ENCODE peak calls at places on chromosomes 5 and 9, in five cellular contexts. R is A549, K is GM12878, G is GM23338, P is K562. H is an unnamed sample.

GRCh38 chr5:113031132-113031531 is 54.5 kb downstream of the DCP2 start:
- DNase-seq in P (no peak), G (peak), R (no peak), K (no peak), H (no peak)

GRCh38 chr5:151880304-151880703 is 44.3 kb downstream of the GLRA1 start:
- DNase-seq in K (no peak), G (no peak), R (no peak), P (no peak), H (no peak)

GRCh38 chr5:83718195-83718825 is 2.3 kb downstream of the HAPLN1 start:
- DNase-seq in P (peak), R (peak), G (peak), K (no peak), H (peak)

GRCh38 chr9:90044710-90045151 is 439.9 kb downstream of the GADD45G start:
- DNase-seq in G (no peak), K (no peak), R (peak), P (no peak), H (peak)

GRCh38 chr5:111703662-111704061 is 53.3 kb downstream of the NREP start:
- DNase-seq in G (no peak), P (no peak), K (peak), R (no peak), H (no peak)

GRCh38 chr9:11871832-11872231 is 821.4 kb upstream of the TYRP1 start:
- DNase-seq in G (no peak), R (no peak), P (no peak), K (no peak), H (no peak)

GRCh38 chr9:129994947-129995346 is 48.0 kb downstream of the FNBP1 start:
- DNase-seq in K (no peak), R (no peak), P (no peak), G (no peak), H (no peak)

GRCh38 chr9:74463825-74464224 is 33.3 kb upstream of the RORB start:
- DNase-seq in P (no peak), K (no peak), R (no peak), G (no peak), H (peak)

GRCh38 chr5:38715671-38716070 is 130.1 kb upstream of the OSMR start:
- DNase-seq in K (no peak), G (no peak), R (no peak), P (no peak), H (peak)

GRCh38 chr5:127758884-127759283 is 55.7 kb downstream of the CCDC192 start:
- DNase-seq in K (no peak), R (no peak), G (no peak), P (no peak), H (no peak)

GRCh38 chr5:148961261-148962199 is 101.3 kb downstream of the SH3TC2 start:
- DNase-seq in R (no peak), P (no peak), K (no peak), G (no peak), H (no peak)

GRCh38 chr5:7849531-7850240 is 1.2 kb downstream of the CFAP90 start:
- DNase-seq in P (no peak), K (no peak), G (peak), R (no peak), H (peak)

GRCh38 chr5:82137205-82137604 is 140.9 kb downstream of the RPS23 start:
- DNase-seq in K (no peak), G (no peak), P (no peak), R (no peak), H (no peak)

GRCh38 chr9:92669527-92669889 is 423 bp downstream of the IPPK start:
- DNase-seq in G (peak), R (peak), K (no peak), P (peak), H (no peak)

GRCh38 chr9:2494571-2494970 is 127.0 kb upstream of the VLDLR start:
- DNase-seq in K (no peak), R (no peak), P (no peak), G (peak), H (no peak)

GRCh38 chr5:127040779-127041520 is 10.6 kb upstream of the MARCHF3 start:
- DNase-seq in P (no peak), R (no peak), G (peak), K (no peak), H (no peak)

GRCh38 chr5:36744678-36745659 is 131.6 kb upstream of the NIPBL start:
- DNase-seq in G (peak), R (peak), P (peak), K (no peak), H (peak)

GRCh38 chr9:16928179-16928945 is 57.9 kb upstream of the BNC2 start:
- DNase-seq in G (peak), K (no peak), P (no peak), R (no peak), H (no peak)

GRCh38 chr9:437066-438015 is 222.7 kb downstream of the DOCK8 start:
- DNase-seq in G (no peak), P (no peak), K (no peak), R (no peak), H (no peak)

GRCh38 chr9:2686884-2687283 is 30.4 kb upstream of the KCNV2 start:
- DNase-seq in R (no peak), K (no peak), G (peak), P (no peak), H (no peak)

GRCh38 chr5:128163991-128164390 is 80.4 kb downstream of the SLC12A2 start:
- DNase-seq in P (no peak), R (no peak), G (no peak), K (no peak), H (no peak)

DNA sequence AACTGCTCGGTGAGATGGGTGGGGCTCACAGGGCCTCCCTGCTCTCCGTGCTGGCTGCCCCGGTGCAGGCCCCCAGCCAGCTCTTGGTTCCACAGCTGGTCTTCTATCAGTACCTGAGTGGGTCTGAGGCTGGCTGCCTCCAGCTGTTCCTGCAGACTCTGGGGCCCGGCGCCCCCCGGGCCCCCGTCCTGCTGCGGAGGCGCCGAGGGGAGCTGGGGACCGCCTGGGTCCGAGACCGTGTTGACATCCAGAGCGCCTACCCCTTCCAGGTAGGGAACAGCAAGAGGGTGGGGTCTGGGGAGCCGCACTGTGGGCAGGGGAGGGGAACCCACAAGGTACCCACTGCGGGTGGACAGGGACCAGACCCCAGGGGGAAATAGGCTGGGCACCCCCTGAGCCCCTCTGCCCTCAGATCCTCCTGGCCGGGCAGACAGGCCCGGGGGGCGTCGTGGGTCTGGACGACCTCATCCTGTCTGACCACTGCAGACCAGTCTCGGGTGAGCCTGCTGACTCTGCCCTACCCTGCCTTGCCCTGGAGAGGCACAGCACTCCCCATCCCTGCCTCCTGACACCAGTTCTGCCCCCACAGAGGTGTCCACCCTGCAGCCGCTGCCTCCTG is 2.8 kb downstream of the MAMDC4 start:
- DNase-seq in P (no peak), R (no peak), G (no peak), K (no peak), H (no peak)
- H3K27ac ChIP-seq in P (no peak), R (no peak), G (no peak), K (no peak), H (no peak)

DNA sequence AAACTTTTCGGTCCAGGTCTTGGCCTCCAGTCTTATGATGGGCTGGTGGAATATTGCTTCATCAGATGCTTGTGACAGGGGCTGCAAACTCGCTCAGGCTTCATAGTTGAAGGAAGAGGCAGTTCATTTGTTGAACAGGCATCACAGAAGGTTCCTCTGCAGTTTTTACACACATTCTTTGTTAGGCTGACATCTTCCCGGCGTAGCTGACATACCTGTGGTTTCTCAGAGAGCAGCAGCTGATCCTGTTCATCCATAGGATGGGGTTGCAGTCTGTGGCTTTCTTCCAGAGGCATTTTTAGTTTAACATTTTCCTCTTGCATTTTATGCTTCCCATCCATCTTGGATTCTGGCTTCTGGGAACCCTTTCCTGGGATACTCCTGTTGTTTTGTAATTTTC is 1255.2 kb downstream of the EFNA5 start:
- DNase-seq in P (no peak), R (no peak), K (no peak), G (no peak), H (no peak)
- TF ChIP-seq JUNB in P (no peak), R (no peak), K (no peak), G (no peak), H (no peak)

GRCh38 chr5:178221203-178221771 is 11.3 kb downstream of the PHYKPL start:
- DNase-seq in G (no peak), P (no peak), K (no peak), R (no peak), H (no peak)

GRCh38 chr5:178223828-178224335 is 8.7 kb downstream of the PHYKPL start:
- DNase-seq in K (no peak), R (no peak), P (no peak), G (peak), H (no peak)

GRCh38 chr5:178223196-178223773 is 9.3 kb downstream of the PHYKPL start:
- DNase-seq in K (no peak), G (no peak), P (no peak), R (no peak), H (no peak)

GRCh38 chr5:178222292-178222691 is 10.3 kb downstream of the PHYKPL start:
- DNase-seq in R (no peak), P (no peak), G (no peak), K (no peak), H (no peak)

DNA sequence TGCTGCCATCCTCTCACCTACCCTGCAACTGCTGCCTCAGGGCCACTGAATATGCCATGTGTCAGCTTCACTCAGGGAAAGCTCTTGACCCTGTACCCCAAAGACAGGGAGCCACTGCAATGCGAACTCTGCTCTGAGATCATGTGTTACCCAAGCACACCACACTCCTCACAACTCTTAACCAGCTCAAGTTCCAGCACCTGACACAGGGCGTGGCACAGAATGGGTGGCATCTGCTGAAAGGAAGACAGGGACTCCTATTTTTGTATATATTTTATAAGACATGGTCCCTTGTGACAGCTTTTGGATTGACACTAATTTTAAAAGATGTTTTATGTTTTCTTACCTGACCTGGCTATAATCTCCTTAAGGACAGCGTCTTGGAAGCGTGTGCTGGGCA is 10.7 kb downstream of the PHYKPL start:
- DNase-seq in P (no peak), K (no peak), R (no peak), G (no peak), H (no peak)
- H3K27ac ChIP-seq in P (no peak), K (no peak), R (no peak), G (no peak), H (no peak)

DNA sequence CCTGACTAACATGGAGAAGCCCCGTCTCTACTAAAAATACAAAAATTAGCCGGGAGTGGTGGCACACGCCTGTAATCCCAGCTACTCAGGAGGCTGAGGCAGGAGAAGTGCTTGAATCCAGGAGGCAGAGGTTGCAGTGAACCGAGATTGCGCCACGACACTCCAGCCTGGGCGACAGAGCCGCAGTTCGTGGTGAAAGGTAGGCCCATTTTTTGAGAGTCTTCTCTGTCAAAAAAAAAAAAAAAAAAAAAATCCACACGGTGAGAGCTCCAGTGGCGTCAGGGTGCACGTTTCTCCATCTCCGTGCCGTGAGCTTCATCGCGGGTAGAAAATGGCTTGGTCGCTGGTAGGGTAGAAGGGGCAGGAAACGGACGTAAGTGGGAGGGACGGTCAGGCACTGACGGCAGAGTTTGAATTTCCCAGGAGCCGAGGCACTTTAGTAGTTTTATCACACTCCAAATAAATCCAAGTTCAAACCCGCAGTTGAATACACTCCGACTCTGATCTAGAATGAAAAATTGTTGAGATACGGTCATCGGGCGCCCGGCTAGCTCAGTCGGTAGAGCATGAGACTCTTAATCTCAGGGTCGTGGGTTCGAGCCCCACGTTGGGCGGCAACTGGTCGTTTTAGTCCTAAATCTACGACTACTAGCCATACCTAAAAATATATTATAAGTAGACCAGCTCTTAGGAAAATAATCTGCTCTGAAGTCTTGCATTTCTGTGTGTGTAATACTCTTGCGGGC is 2.4 kb upstream of the TRIM7 start:
- DNase-seq in P (peak), K (no peak), G (peak), R (peak), H (peak)
- TF ChIP-seq JUNB in P (no peak), K (no peak), G (no peak), R (no peak), H (no peak)

GRCh38 chr5:56144211-56144610 is 88.9 kb downstream of the ANKRD55 start:
- DNase-seq in P (no peak), K (no peak), G (no peak), R (no peak), H (no peak)
- H3K27ac ChIP-seq in P (no peak), K (no peak), G (no peak), R (no peak), H (no peak)

GRCh38 chr5:443239-444151 is 519 bp downstream of the EXOC3 start:
- DNase-seq in R (peak), G (no peak), K (no peak), P (peak), H (no peak)
- TF ChIP-seq JUNB in R (no peak), G (no peak), K (no peak), P (no peak), H (no peak)

H was measured in HepG2.